ENCODE peak calls at places on chromosomes 2 and 18, in seven cellular contexts. Z, G, Y, S, K, Q and H are unnamed samples.

GRCh38 chr2:118814368-118814767 is 33.1 kb downstream of the EN1 start:
- DNase-seq in G (no peak), Q (no peak), S (no peak), K (no peak), Y (no peak), Z (no peak), H (no peak)

GRCh38 chr2:172102159-172102857 is 392 bp downstream of the DLX2 start:
- DNase-seq in Z (peak; percentile 17), K (no peak), S (no peak), G (peak; percentile 30), Y (no peak), Q (peak; percentile 75), H (no peak)

GRCh38 chr2:10775036-10775780 is 37.4 kb downstream of the PDIA6 start:
- DNase-seq in Z (no peak), G (no peak), K (peak; percentile 65), S (no peak), Y (no peak), Q (no peak), H (no peak)

GRCh38 chr2:240435457-240435954 is at the start of gene GPC1:
- DNase-seq in G (peak; percentile 77), Q (peak; percentile 83), Z (peak; percentile 80), K (peak; percentile 88), S (peak; percentile 80), Y (peak; percentile 22), H (no peak)

GRCh38 chr2:162731917-162732804 is 106.4 kb downstream of the KCNH7 start:
- DNase-seq in K (no peak), Y (no peak), Q (no peak), S (no peak), Z (no peak), G (peak; percentile 3), H (no peak)

GRCh38 chr2:241818943-241819270 is 9.9 kb downstream of the NEU4 start:
- DNase-seq in Z (no peak), K (no peak), G (no peak), Q (no peak), Y (no peak), S (peak; percentile 28), H (no peak)

GRCh38 chr18:74019864-74020263 is 127.8 kb downstream of the FBXO15 start:
- DNase-seq in Q (no peak), K (no peak), S (no peak), G (no peak), Z (no peak), Y (no peak), H (no peak)

GRCh38 chr2:189076572-189076971 is 102.4 kb downstream of the COL3A1 start:
- DNase-seq in G (no peak), K (no peak), Y (no peak), Z (no peak), Q (peak; percentile 42), S (no peak), H (no peak)

GRCh38 chr2:144886847-144887246 is 366.9 kb upstream of the ZEB2 start:
- DNase-seq in G (no peak), S (no peak), Z (no peak), Q (no peak), K (no peak), Y (peak; percentile 65), H (no peak)

GRCh38 chr18:12837747-12838146 is 46.3 kb downstream of the PTPN2 start:
- DNase-seq in G (no peak), Z (no peak), Y (no peak), S (no peak), Q (peak; percentile 40), K (no peak), H (no peak)

GRCh38 chr2:96400049-96401000 is 64.8 kb downstream of the NCAPH start:
- DNase-seq in G (no peak), S (no peak), Z (no peak), Q (no peak), Y (no peak), K (peak; percentile 35), H (no peak)

GRCh38 chr2:20381457-20381856 is 30.8 kb upstream of the PUM2 start:
- DNase-seq in Y (peak; percentile 87), Q (peak; percentile 59), G (no peak), S (no peak), Z (peak; percentile 63), K (no peak), H (no peak)

GRCh38 chr2:10469955-10470568 is 21.9 kb upstream of the ODC1 start:
- DNase-seq in Y (no peak), Z (no peak), G (no peak), K (peak; percentile 29), S (no peak), Q (no peak), H (no peak)

DNA sequence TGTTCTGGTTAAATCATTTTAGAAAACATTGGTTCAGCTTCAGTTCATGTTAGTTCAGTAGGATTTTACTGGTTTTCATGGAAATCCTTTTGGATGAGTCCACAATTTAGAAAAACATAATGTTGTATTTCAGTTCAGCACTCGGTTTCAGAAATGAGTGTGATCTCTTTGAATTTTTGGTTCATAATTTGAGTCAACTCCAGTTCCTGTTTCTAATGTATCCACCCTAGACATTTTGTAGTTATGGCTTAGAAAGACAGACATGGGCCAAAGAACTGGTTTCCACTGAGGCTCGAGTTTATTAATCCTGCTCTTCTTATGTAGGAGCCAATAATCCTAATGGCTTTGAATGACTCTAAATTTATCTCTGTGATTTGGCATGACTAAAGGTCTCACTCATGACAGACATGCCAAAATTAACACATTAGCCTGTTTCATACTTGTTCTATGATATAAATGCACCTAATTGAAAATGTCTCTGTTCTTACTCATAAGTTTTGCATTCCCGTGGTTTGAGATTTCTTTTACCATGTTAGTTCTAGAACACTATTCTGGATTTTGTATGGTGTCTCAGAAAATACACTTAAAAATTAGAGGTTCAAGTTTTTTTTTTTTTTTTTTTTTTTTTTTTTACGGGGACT is 82.3 kb upstream of the SPRED2 start:
- DNase-seq in Q (no peak), Y (no peak), K (no peak), G (no peak), S (no peak), Z (no peak), H (no peak)
- TF ChIP-seq CTCF in Q (no peak), Y (no peak), K (no peak), G (no peak), S (no peak), Z (no peak), H (no peak)

GRCh38 chr2:127423476-127423840 is 5.2 kb downstream of the PROC start:
- DNase-seq in Y (no peak), Q (no peak), Z (no peak), S (no peak), K (peak; percentile 61), G (peak; percentile 43), H (no peak)

GRCh38 chr2:127421871-127422618 is 3.8 kb downstream of the PROC start:
- DNase-seq in Z (no peak), Q (no peak), K (peak; percentile 55), G (no peak), S (no peak), Y (no peak), H (no peak)

GRCh38 chr2:127422631-127423475 is 4.6 kb downstream of the PROC start:
- DNase-seq in Z (peak; percentile 34), S (peak; percentile 70), Q (no peak), Y (no peak), G (peak; percentile 41), K (peak; percentile 67), H (no peak)

GRCh38 chr2:127424598-127425379 is 6.6 kb downstream of the PROC start:
- DNase-seq in S (no peak), Q (no peak), Y (no peak), G (no peak), K (no peak), Z (no peak), H (no peak)

DNA sequence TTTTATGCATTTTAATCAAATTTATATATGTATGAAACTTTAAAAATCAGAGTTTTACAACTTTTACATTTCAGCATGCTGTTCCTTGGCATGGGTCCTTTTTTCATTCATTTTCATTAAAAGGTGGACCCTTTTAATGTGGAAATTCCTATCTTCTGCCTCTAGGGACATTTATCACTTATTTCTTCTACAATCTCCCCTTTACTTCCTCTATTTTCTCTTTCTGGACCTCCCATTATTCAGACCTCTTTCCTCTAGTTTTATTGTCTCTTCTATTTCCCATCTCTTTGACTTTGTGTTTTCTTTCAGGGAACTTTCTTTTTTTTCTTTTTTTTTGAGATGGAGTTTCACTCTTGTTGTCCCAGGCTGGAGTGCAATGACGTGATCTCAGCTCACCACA is 5.7 kb downstream of the PROC start:
- DNase-seq in S (no peak), Z (no peak), K (no peak), Y (no peak), G (no peak), Q (no peak), H (no peak)
- TF ChIP-seq CTCF in S (no peak), Z (no peak), K (peak; percentile 8), Y (no peak), G (no peak), Q (no peak), H (no peak)

GRCh38 chr18:70075906-70076305 is 128.2 kb upstream of the CD226 start:
- DNase-seq in Q (no peak), G (no peak), Y (no peak), S (no peak), K (no peak), Z (no peak), H (no peak)

GRCh38 chr18:70074091-70074490 is 126.4 kb upstream of the CD226 start:
- DNase-seq in Y (no peak), K (no peak), Z (no peak), S (no peak), Q (no peak), G (no peak), H (no peak)

GRCh38 chr18:70069965-70070364 is 122.3 kb upstream of the CD226 start:
- DNase-seq in Y (no peak), Z (no peak), S (no peak), Q (no peak), G (no peak), K (no peak), H (no peak)

GRCh38 chr18:70073442-70073841 is 125.8 kb upstream of the CD226 start:
- DNase-seq in G (no peak), Z (no peak), Q (no peak), Y (no peak), K (no peak), S (no peak), H (no peak)

GRCh38 chr18:70072678-70073077 is 125.0 kb upstream of the CD226 start:
- DNase-seq in Q (peak; percentile 28), Y (peak; percentile 54), S (no peak), G (no peak), K (no peak), Z (no peak), H (no peak)
- TF ChIP-seq CTCF in Q (peak; percentile 48), Y (peak; percentile 35), S (peak; percentile 22), G (no peak), K (peak; percentile 26), Z (peak; percentile 46), H (peak; percentile 56)

GRCh38 chr2:58709274-58709673 is 468.1 kb upstream of the FANCL start:
- DNase-seq in Z (no peak), S (no peak), K (no peak), G (no peak), Y (no peak), Q (no peak), H (no peak)

GRCh38 chr2:58709687-58710354 is 468.7 kb upstream of the FANCL start:
- DNase-seq in G (no peak), K (no peak), Y (no peak), Z (no peak), S (no peak), Q (no peak), H (no peak)

GRCh38 chr2:58710795-58711279 is 469.7 kb upstream of the FANCL start:
- DNase-seq in K (no peak), S (no peak), Q (no peak), G (no peak), Z (no peak), Y (no peak), H (no peak)

DNA sequence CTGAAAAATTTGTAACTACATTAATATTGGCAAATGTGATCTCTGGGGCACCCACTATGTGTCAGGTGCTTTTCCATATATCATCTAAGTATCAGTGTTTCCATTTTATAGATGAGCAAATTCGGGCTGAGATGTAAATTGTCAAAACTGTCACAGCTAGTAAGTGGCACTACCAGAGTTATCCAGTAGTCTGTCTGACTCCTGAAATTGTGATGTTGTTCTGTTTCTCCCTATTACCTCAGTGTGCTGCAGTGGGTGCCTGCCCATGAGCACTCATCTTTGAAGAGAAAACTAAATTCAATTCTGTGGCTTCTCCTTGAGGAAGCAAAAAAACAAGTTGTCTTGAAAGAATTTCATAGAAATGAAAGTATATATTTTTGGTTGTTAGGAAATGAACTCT is 467.4 kb upstream of the FANCL start:
- DNase-seq in Y (no peak), K (no peak), G (no peak), S (no peak), Q (no peak), Z (no peak), H (no peak)
- TF ChIP-seq CTCF in Y (no peak), K (no peak), G (no peak), S (no peak), Q (no peak), Z (no peak), H (no peak)